ENCODE peak calls at places on chromosome 19, in six cellular contexts. N is HCT116, L is K562, Q is GM12878, B is SK-N-SH, C is HepG2. W is an unnamed sample.

GRCh38 chr19:9709305-9709704 is 34.4 kb upstream of the ZNF562 start:
- DNase-seq in C (no peak), N (no peak), Q (no peak), L (no peak), B (no peak), W (no peak)

GRCh38 chr19:934865-935422 is 9.1 kb downstream of the ARID3A start:
- DNase-seq in B (peak), Q (no peak), L (no peak), C (peak), N (no peak), W (no peak)

GRCh38 chr19:31432411-31432810 is 83.2 kb upstream of the TSHZ3 start:
- DNase-seq in C (no peak), L (no peak), N (no peak), B (no peak), Q (no peak), W (no peak)

GRCh38 chr19:39590265-39590664 is 12.1 kb upstream of the LGALS13 start:
- DNase-seq in C (no peak), N (no peak), L (no peak), Q (no peak), B (no peak), W (no peak)

GRCh38 chr19:2591537-2592291 is 110.8 kb downstream of the GNG7 start:
- DNase-seq in Q (no peak), C (peak), N (no peak), B (no peak), L (no peak), W (no peak)

GRCh38 chr19:21704320-21704719 is 63.1 kb downstream of the ZNF100 start:
- DNase-seq in C (no peak), B (no peak), Q (no peak), N (no peak), L (no peak), W (no peak)

GRCh38 chr19:7575426-7576040 is 20.1 kb upstream of the CAMSAP3 start:
- DNase-seq in B (no peak), L (peak), Q (no peak), N (peak), C (no peak), W (no peak)

GRCh38 chr19:46786236-46787039 is 2.0 kb downstream of the SLC1A5 start:
- DNase-seq in B (peak), N (no peak), Q (no peak), C (peak), L (peak), W (no peak)

GRCh38 chr19:44539236-44539819 is 9.9 kb upstream of the CEACAM20 start:
- DNase-seq in Q (no peak), C (no peak), N (no peak), B (no peak), L (no peak), W (no peak)

GRCh38 chr19:40616178-40616577 is 15.0 kb downstream of the LTBP4 start:
- DNase-seq in Q (no peak), B (no peak), C (no peak), L (no peak), N (no peak), W (no peak)

GRCh38 chr19:12159773-12160414 is 3.0 kb upstream of the ZNF136 start:
- DNase-seq in Q (no peak), N (no peak), C (no peak), B (peak), L (peak), W (no peak)

GRCh38 chr19:30028118-30028991 is 86.3 kb downstream of the URI1 start:
- DNase-seq in Q (no peak), N (no peak), L (no peak), B (no peak), C (no peak), W (no peak)

GRCh38 chr19:2334986-2335846 is 6.7 kb downstream of the SPPL2B start:
- DNase-seq in B (peak), L (peak), N (no peak), C (no peak), Q (no peak), W (no peak)

GRCh38 chr19:21130097-21130775 is 11.6 kb upstream of the ZNF431 start:
- DNase-seq in L (no peak), N (no peak), Q (no peak), C (no peak), B (no peak), W (no peak)

GRCh38 chr19:45558399-45558878 is 26.2 kb downstream of the OPA3 start:
- DNase-seq in B (peak), N (peak), Q (no peak), L (peak), C (peak), W (no peak)

GRCh38 chr19:41960973-41961372 is 1.9 kb upstream of the RABAC1 start:
- DNase-seq in N (no peak), B (no peak), L (no peak), Q (no peak), C (no peak), W (no peak)

GRCh38 chr19:34319785-34320184 is 45.2 kb upstream of the GPI start:
- DNase-seq in L (no peak), Q (no peak), C (no peak), N (no peak), B (no peak), W (no peak)

GRCh38 chr19:32178401-32178800 is 167.0 kb upstream of the ZNF507 start:
- DNase-seq in N (no peak), Q (no peak), B (no peak), C (no peak), L (no peak), W (no peak)

GRCh38 chr19:14089662-14090508 is 666 bp downstream of the SAMD1 start:
- DNase-seq in C (no peak), L (peak), B (peak), N (no peak), Q (no peak), W (no peak)

GRCh38 chr19:29953352-29954247 is 11.6 kb downstream of the URI1 start:
- DNase-seq in N (no peak), L (no peak), C (no peak), Q (no peak), B (no peak), W (no peak)

GRCh38 chr19:2743099-2743498 is 3.3 kb upstream of the SLC39A3 start:
- DNase-seq in N (no peak), Q (no peak), B (no peak), L (no peak), C (no peak), W (no peak)

GRCh38 chr19:1862424-1863307 is 713 bp downstream of the KLF16 start:
- DNase-seq in B (peak), L (peak), C (no peak), N (no peak), Q (no peak), W (no peak)

GRCh38 chr19:12828494-12828893 is 5.9 kb downstream of the RTBDN start:
- DNase-seq in Q (no peak), B (peak), C (peak), N (no peak), L (peak), W (no peak)

GRCh38 chr19:10009269-10009665 is 1.0 kb downstream of the COL5A3 start:
- DNase-seq in C (no peak), N (no peak), L (peak), Q (no peak), B (peak), W (no peak)

GRCh38 chr19:48400018-48400742 is 6.7 kb downstream of the GRIN2D start:
- DNase-seq in C (peak), N (peak), B (peak), L (peak), Q (no peak), W (no peak)
- TF ChIP-seq POLR2AphosphoS5 in C (no peak), N (peak), B (no peak), L (peak), Q (no peak), W (no peak)

GRCh38 chr19:55538132-55538531 is 1.2 kb upstream of the SBK2 start:
- DNase-seq in N (no peak), Q (no peak), C (no peak), L (no peak), B (no peak), W (no peak)
- TF ChIP-seq SIN3A in N (no peak), Q (no peak), C (no peak), L (no peak), B (no peak), W (no peak)

GRCh38 chr19:18507727-18508440 is 14.0 kb downstream of the ELL start:
- DNase-seq in Q (no peak), B (no peak), C (peak), N (no peak), L (no peak), W (no peak)
- TF ChIP-seq REST in Q (no peak), B (no peak), C (no peak), N (no peak), L (no peak), W (no peak)

DNA sequence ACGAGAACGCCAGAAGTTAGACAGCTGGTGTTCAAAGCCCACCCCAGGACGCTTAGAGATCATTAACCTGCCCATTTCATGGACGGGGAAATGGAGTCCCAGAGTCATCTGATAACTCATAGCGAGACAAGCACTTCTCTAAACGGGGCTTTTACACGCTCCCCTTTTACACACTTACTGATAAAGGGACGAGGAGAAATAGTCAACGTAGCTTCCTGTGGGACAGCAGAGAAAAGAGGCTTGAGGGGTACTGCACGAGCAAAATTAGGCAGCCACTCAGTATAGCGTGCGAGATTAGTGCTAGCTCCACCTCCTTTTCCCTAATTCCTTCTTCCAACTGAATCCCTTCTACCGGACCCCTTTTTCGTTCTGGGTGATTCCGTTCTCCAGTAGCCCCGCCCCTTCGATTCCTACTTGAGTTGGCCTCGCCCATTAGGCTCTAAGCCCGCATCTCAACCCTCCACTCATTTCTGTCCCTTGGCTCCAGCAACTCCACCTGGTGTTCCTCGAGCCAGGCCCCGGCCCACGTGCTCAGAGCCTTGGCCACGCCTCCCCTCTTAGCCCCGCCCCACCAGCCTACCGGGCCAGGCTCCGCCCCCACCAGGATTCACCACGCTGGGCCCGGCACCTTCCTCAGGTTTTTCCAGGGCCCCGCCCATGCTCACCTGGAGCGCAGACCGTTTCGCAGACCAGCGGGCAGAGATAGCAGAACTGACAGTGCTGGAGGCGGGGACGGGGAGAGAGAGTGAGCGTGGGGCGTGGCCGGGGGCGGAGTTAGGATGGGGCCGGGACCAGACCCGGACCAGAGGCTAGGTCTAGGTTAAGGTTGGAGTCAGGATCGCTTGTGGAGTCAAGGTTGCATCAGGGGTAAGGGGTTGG is 3.6 kb downstream of the HRC start:
- DNase-seq in N (peak), C (no peak), L (peak), B (peak), Q (no peak), W (peak)
- TF ChIP-seq POLR2AphosphoS5 in N (peak), C (no peak), L (peak), B (no peak), Q (no peak), W (peak)

W was measured in Panc1.